ENCODE peak calls at places on chromosomes 12 and 14, in ten cellular contexts. P is fibroblast of lung, B is Peyer's patch, U is mucosa of descending colon, Q is osteoblast, Z is tibial nerve, G is HFF-Myc, N is HFFc6, F is BE2C, D is fibroblast of mammary gland. R is an unnamed sample.

GRCh38 chr12:39764944-39765560 is 145.4 kb upstream of the ABCD2 start:
- DNase-seq in P (peak), B (no peak), U (no peak), Q (no peak), Z (no peak), G (peak), N (peak), F (no peak), D (peak), R (no peak)

GRCh38 chr12:4116251-4117111 is 157.1 kb upstream of the CCND2 start:
- DNase-seq in P (peak), B (peak), U (peak), Q (peak), Z (no peak), G (no peak), N (peak), F (no peak), D (peak), R (no peak)

GRCh38 chr12:110007874-110008273 is 8.6 kb downstream of the ANKRD13A start:
- DNase-seq in P (no peak), B (no peak), U (no peak), Q (no peak), Z (no peak), G (no peak), N (no peak), F (no peak), D (no peak), R (no peak)

GRCh38 chr12:87704374-87704773 is 324.8 kb downstream of the C12orf50 start:
- DNase-seq in P (no peak), B (no peak), U (no peak), Q (no peak), Z (no peak), G (no peak), N (no peak), F (no peak), D (no peak), R (no peak)

GRCh38 chr12:58500399-58500798 is 419.9 kb downstream of the LRIG3 start:
- DNase-seq in P (no peak), B (no peak), U (no peak), Q (no peak), Z (no peak), G (no peak), N (no peak), F (no peak), D (peak), R (no peak)

GRCh38 chr12:1606021-1606622 is 11.7 kb upstream of the FBXL14 start:
- DNase-seq in P (peak), B (peak), U (peak), Q (no peak), Z (peak), G (no peak), N (peak), F (peak), D (peak), R (peak)

GRCh38 chr12:6570264-6570887 is 2.3 kb upstream of the NOP2 start:
- DNase-seq in P (peak), B (peak), U (peak), Q (peak), Z (no peak), G (no peak), N (no peak), F (peak), D (peak), R (peak)

GRCh38 chr14:59086241-59086899 is 102.1 kb upstream of the DAAM1 start:
- DNase-seq in P (peak), B (no peak), U (no peak), Q (no peak), Z (no peak), G (no peak), N (peak), F (no peak), D (peak), R (no peak)

GRCh38 chr12:123114305-123115083 is 36.4 kb downstream of the PITPNM2 start:
- DNase-seq in P (no peak), B (no peak), U (no peak), Q (no peak), Z (no peak), G (no peak), N (no peak), F (no peak), D (no peak), R (no peak)

GRCh38 chr12:119780786-119781434 is 96.2 kb downstream of the CIT start:
- DNase-seq in P (peak), B (no peak), U (peak), Q (peak), Z (peak), G (peak), N (peak), F (peak), D (peak), R (peak)

GRCh38 chr14:65879218-65880009 is 466.9 kb downstream of the FUT8 start:
- DNase-seq in P (peak), B (no peak), U (no peak), Q (no peak), Z (no peak), G (no peak), N (peak), F (no peak), D (peak), R (no peak)

GRCh38 chr12:91603060-91603459 is 420.4 kb upstream of the DCN start:
- DNase-seq in P (no peak), B (no peak), U (no peak), Q (no peak), Z (no peak), G (no peak), N (no peak), F (no peak), D (peak), R (no peak)

GRCh38 chr14:63938198-63939005 is 85.6 kb downstream of the SYNE2 start:
- DNase-seq in P (no peak), B (no peak), U (no peak), Q (no peak), Z (no peak), G (no peak), N (no peak), F (no peak), D (peak), R (no peak)

GRCh38 chr12:46300906-46301305 is 32.1 kb upstream of the SLC38A1 start:
- DNase-seq in P (no peak), B (no peak), U (peak), Q (no peak), Z (peak), G (no peak), N (no peak), F (no peak), D (peak), R (no peak)

GRCh38 chr12:57467212-57467874 is 7.8 kb downstream of the GLI1 start:
- DNase-seq in P (no peak), B (no peak), U (no peak), Q (peak), Z (no peak), G (no peak), N (no peak), F (no peak), D (no peak), R (no peak)

GRCh38 chr14:44531648-44532047 is 24.6 kb upstream of the FSCB start:
- DNase-seq in P (peak), B (no peak), U (no peak), Q (no peak), Z (no peak), G (no peak), N (no peak), F (no peak), D (peak), R (no peak)

GRCh38 chr12:25972783-25973182 is 14.3 kb downstream of the RASSF8 start:
- DNase-seq in P (peak), B (no peak), U (no peak), Q (peak), Z (no peak), G (no peak), N (peak), F (no peak), D (peak), R (no peak)

GRCh38 chr12:111056618-111057521 is 136.5 kb upstream of the MYL2 start:
- DNase-seq in P (no peak), B (no peak), U (peak), Q (no peak), Z (peak), G (no peak), N (no peak), F (no peak), D (no peak), R (no peak)

DNA sequence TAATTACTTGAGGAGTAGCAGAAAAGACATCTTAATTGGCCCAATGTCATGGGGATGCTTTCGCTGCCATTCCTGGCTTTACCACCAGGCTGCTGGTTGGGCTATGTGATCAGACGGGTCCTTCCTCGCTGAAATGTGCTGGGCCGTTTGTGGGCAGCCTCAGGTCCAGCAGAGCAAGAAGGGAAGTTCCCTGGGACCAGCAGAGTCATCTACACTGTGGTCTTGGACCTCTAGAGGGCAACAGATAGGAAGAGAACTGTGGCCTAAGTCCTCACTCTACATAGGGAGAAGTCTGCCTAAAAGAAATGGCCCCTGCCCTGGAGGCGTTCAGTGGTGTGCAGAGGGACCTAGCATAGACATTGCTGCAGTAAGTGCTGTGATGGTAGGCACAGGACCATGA is 10.9 kb downstream of the EVL start:
- DNase-seq in P (no peak), B (no peak), U (no peak), Q (no peak), Z (no peak), G (no peak), N (peak), F (peak), D (peak), R (no peak)
- TF ChIP-seq CTCF in P (no peak), B (peak), U (no peak), Q (peak), Z (no peak), G (peak), N (peak), F (peak), D (peak), R (peak)

GRCh38 chr12:113609692-113610469 is 138.2 kb upstream of the LHX5 start:
- DNase-seq in P (no peak), B (no peak), U (no peak), Q (no peak), Z (no peak), G (no peak), N (no peak), F (no peak), D (no peak), R (no peak)

GRCh38 chr12:113611652-113612051 is 140.0 kb upstream of the LHX5 start:
- DNase-seq in P (no peak), B (no peak), U (no peak), Q (no peak), Z (no peak), G (no peak), N (no peak), F (no peak), D (no peak), R (no peak)

GRCh38 chr12:113613414-113613813 is 141.7 kb upstream of the LHX5 start:
- DNase-seq in P (no peak), B (no peak), U (no peak), Q (no peak), Z (no peak), G (no peak), N (no peak), F (no peak), D (no peak), R (no peak)

GRCh38 chr12:113612076-113612728 is 140.5 kb upstream of the LHX5 start:
- DNase-seq in P (no peak), B (no peak), U (no peak), Q (no peak), Z (no peak), G (no peak), N (no peak), F (no peak), D (no peak), R (no peak)

GRCh38 chr12:113610698-113611097 is 139.0 kb upstream of the LHX5 start:
- DNase-seq in P (no peak), B (no peak), U (no peak), Q (no peak), Z (no peak), G (no peak), N (no peak), F (no peak), D (no peak), R (no peak)
- TF ChIP-seq CTCF in P (no peak), B (no peak), U (no peak), Q (no peak), Z (no peak), G (no peak), N (no peak), F (no peak), D (no peak), R (no peak)

GRCh38 chr12:53049582-53050318 is at the start of gene TNS2:
- DNase-seq in P (peak), B (peak), U (peak), Q (peak), Z (peak), G (no peak), N (no peak), F (peak), D (peak), R (peak)

GRCh38 chr12:53052419-53053222 is 2.8 kb downstream of the TNS2 start:
- DNase-seq in P (peak), B (peak), U (peak), Q (peak), Z (peak), G (no peak), N (peak), F (no peak), D (peak), R (no peak)

GRCh38 chr12:53050426-53051057 is 677 bp downstream of the TNS2 start:
- DNase-seq in P (no peak), B (no peak), U (no peak), Q (peak), Z (peak), G (no peak), N (no peak), F (no peak), D (no peak), R (no peak)

GRCh38 chr12:53051881-53052412 is 2.1 kb downstream of the TNS2 start:
- DNase-seq in P (no peak), B (no peak), U (no peak), Q (no peak), Z (no peak), G (no peak), N (no peak), F (no peak), D (no peak), R (no peak)

GRCh38 chr12:53051058-53051880 is 1.4 kb downstream of the TNS2 start:
- DNase-seq in P (peak), B (peak), U (peak), Q (peak), Z (peak), G (no peak), N (peak), F (no peak), D (peak), R (peak)
- TF ChIP-seq CTCF in P (no peak), B (peak), U (no peak), Q (no peak), Z (peak), G (no peak), N (peak), F (no peak), D (no peak), R (peak)

DNA sequence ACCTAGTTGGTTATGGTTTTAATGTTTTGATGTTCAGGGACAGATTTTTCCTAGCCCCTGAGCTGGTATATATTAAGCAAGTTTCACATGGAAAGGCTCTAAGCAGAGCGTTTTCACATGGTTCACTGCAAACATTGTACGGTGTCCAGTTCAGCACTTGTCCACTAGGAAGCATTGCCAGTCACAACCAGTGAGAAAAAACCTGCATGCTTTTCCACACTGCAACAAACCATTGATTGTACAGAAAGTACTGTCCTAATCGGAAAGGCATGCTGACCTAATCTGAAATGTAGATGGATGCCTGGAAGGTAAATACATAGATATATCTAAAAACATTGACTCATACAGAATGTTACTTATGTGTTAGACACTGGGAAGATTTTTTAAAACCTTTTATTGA is 25.0 kb upstream of the NPAS3 start:
- DNase-seq in P (peak), B (no peak), U (no peak), Q (no peak), Z (no peak), G (no peak), N (no peak), F (no peak), D (peak), R (no peak)
- TF ChIP-seq CTCF in P (no peak), B (no peak), U (no peak), Q (peak), Z (peak), G (peak), N (peak), F (peak), D (peak), R (no peak)

GRCh38 chr14:23138173-23138535 is 19.1 kb upstream of the CEBPE start:
- DNase-seq in P (peak), B (no peak), U (no peak), Q (no peak), Z (no peak), G (no peak), N (no peak), F (no peak), D (peak), R (no peak)

GRCh38 chr14:23141706-23142467 is 22.8 kb upstream of the CEBPE start:
- DNase-seq in P (peak), B (no peak), U (no peak), Q (peak), Z (no peak), G (no peak), N (peak), F (peak), D (peak), R (no peak)

GRCh38 chr14:23139874-23140273 is 20.8 kb upstream of the CEBPE start:
- DNase-seq in P (no peak), B (no peak), U (no peak), Q (no peak), Z (no peak), G (no peak), N (no peak), F (no peak), D (no peak), R (no peak)

GRCh38 chr14:23142826-23143225 is 23.8 kb upstream of the CEBPE start:
- DNase-seq in P (no peak), B (no peak), U (no peak), Q (no peak), Z (no peak), G (no peak), N (no peak), F (no peak), D (no peak), R (no peak)

GRCh38 chr14:23140389-23140788 is 21.3 kb upstream of the CEBPE start:
- DNase-seq in P (no peak), B (no peak), U (no peak), Q (no peak), Z (no peak), G (no peak), N (no peak), F (no peak), D (no peak), R (no peak)
- TF ChIP-seq CTCF in P (no peak), B (no peak), U (no peak), Q (no peak), Z (no peak), G (no peak), N (no peak), F (no peak), D (no peak), R (no peak)

R was measured in nephron progenitor cell.